ENCODE peak calls at places on chromosomes 1 and 21, in nine cellular contexts. D, H, N, C, R, O, L, T and P are unnamed samples.

GRCh38 chr1:209325492-209325891 is 258.0 kb upstream of the CAMK1G start:
- DNase-seq in D (no peak), H (no peak), N (no peak), C (no peak), R (no peak), O (no peak), L (no peak), T (no peak), P (no peak)

GRCh38 chr1:223712184-223712855 is at the start of gene CAPN2:
- DNase-seq in D (peak), H (peak), N (peak), C (peak), R (no peak), O (no peak), L (peak), T (no peak), P (peak)

GRCh38 chr21:35416866-35417453 is 367.9 kb upstream of the RUNX1 start:
- DNase-seq in D (no peak), H (no peak), N (no peak), C (no peak), R (no peak), O (no peak), L (no peak), T (no peak), P (no peak)

GRCh38 chr1:197199923-197200467 is 53.5 kb upstream of the ASPM start:
- DNase-seq in D (no peak), H (no peak), N (no peak), C (no peak), R (no peak), O (no peak), L (no peak), T (no peak), P (no peak)

GRCh38 chr1:201791775-201792166 is 37.2 kb upstream of the IPO9 start:
- DNase-seq in D (no peak), H (no peak), N (no peak), C (peak), R (no peak), O (no peak), L (no peak), T (no peak), P (no peak)

GRCh38 chr1:78081980-78082860 is 36.5 kb downstream of the GIPC2 start:
- DNase-seq in D (no peak), H (no peak), N (no peak), C (no peak), R (no peak), O (no peak), L (no peak), T (no peak), P (no peak)

GRCh38 chr21:42550817-42551216 is 37.2 kb downstream of the SLC37A1 start:
- DNase-seq in D (no peak), H (no peak), N (no peak), C (no peak), R (no peak), O (no peak), L (no peak), T (no peak), P (no peak)

GRCh38 chr21:44962481-44962966 is 22.7 kb downstream of the SLX9 start:
- DNase-seq in D (no peak), H (no peak), N (no peak), C (no peak), R (peak), O (no peak), L (no peak), T (no peak), P (no peak)

GRCh38 chr1:59669752-59670312 is 144.9 kb upstream of the HOOK1 start:
- DNase-seq in D (no peak), H (no peak), N (no peak), C (peak), R (no peak), O (no peak), L (no peak), T (no peak), P (no peak)

GRCh38 chr21:30408782-30409494 is 13.1 kb downstream of the KRTAP13-1 start:
- DNase-seq in D (peak), H (peak), N (no peak), C (no peak), R (no peak), O (no peak), L (no peak), T (peak), P (no peak)

GRCh38 chr1:162905759-162906158 is 44.8 kb upstream of the CCDC190 start:
- DNase-seq in D (no peak), H (no peak), N (no peak), C (no peak), R (no peak), O (no peak), L (no peak), T (no peak), P (no peak)

GRCh38 chr1:27607239-27607804 is 3.4 kb upstream of the AHDC1 start:
- DNase-seq in D (peak), H (no peak), N (no peak), C (no peak), R (no peak), O (no peak), L (no peak), T (no peak), P (no peak)

GRCh38 chr1:173392895-173393654 is 84.1 kb upstream of the PRDX6 start:
- DNase-seq in D (no peak), H (no peak), N (no peak), C (no peak), R (peak), O (no peak), L (no peak), T (peak), P (no peak)

GRCh38 chr1:212633144-212633543 is 24.6 kb downstream of the ATF3 start:
- DNase-seq in D (no peak), H (no peak), N (no peak), C (no peak), R (no peak), O (no peak), L (no peak), T (no peak), P (no peak)

GRCh38 chr1:8212443-8212920 is 105.4 kb upstream of the SLC45A1 start:
- DNase-seq in D (no peak), H (no peak), N (no peak), C (no peak), R (no peak), O (no peak), L (no peak), T (no peak), P (no peak)

GRCh38 chr21:16587671-16588379 is 858.0 kb downstream of the USP25 start:
- DNase-seq in D (no peak), H (no peak), N (no peak), C (no peak), R (no peak), O (no peak), L (no peak), T (no peak), P (no peak)

GRCh38 chr1:65897485-65897884 is 104.8 kb downstream of the PDE4B start:
- DNase-seq in D (no peak), H (no peak), N (no peak), C (no peak), R (no peak), O (no peak), L (no peak), T (no peak), P (no peak)
- TF ChIP-seq CTCF in D (no peak), H (no peak), N (no peak), C (no peak), R (no peak), O (no peak), L (no peak), T (no peak), P (no peak)

GRCh38 chr1:214449371-214449770 is 102.0 kb downstream of the PTPN14 start:
- DNase-seq in D (no peak), H (no peak), N (no peak), C (no peak), R (no peak), O (no peak), L (no peak), T (no peak), P (no peak)

GRCh38 chr1:214454619-214455396 is 96.6 kb downstream of the PTPN14 start:
- DNase-seq in D (no peak), H (no peak), N (no peak), C (no peak), R (peak), O (no peak), L (no peak), T (no peak), P (no peak)

GRCh38 chr1:214453109-214453722 is 98.2 kb downstream of the PTPN14 start:
- DNase-seq in D (no peak), H (no peak), N (no peak), C (no peak), R (no peak), O (no peak), L (no peak), T (no peak), P (no peak)

GRCh38 chr1:214451591-214451990 is 99.8 kb downstream of the PTPN14 start:
- DNase-seq in D (no peak), H (no peak), N (no peak), C (no peak), R (no peak), O (no peak), L (no peak), T (no peak), P (no peak)

DNA sequence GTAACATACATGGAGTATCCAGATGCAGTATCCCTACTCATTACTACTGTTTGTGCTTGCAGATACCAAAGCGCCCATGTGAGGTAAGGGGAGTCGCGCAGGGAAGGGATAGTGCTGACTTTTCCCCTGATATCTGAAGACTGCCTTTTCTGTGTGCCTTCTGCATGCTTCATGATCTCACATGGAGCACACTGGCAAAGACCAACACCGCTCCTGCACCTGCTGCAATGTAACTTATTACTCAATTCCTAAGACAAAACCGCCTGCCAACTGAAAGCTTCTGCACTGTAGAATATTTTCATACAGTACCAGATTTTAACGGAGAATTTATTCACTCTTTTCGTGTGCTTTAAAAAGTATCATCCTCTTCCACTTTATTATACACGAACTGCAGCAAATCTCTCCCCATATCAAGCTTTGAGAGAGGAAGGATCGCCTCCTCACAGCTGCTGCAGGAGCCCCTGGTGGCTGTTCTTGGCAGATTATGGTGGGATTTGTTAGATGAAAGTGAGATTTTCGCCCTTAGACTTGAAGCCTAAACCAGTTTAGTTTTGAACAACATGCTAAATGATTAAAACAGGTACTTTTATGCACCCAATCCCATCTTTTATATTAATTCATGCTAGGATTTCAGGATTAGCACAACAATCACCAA is 99.1 kb downstream of the PTPN14 start:
- DNase-seq in D (no peak), H (no peak), N (no peak), C (no peak), R (no peak), O (no peak), L (no peak), T (no peak), P (no peak)
- TF ChIP-seq CTCF in D (no peak), H (no peak), N (no peak), C (no peak), R (peak), O (no peak), L (no peak), T (no peak), P (peak)

DNA sequence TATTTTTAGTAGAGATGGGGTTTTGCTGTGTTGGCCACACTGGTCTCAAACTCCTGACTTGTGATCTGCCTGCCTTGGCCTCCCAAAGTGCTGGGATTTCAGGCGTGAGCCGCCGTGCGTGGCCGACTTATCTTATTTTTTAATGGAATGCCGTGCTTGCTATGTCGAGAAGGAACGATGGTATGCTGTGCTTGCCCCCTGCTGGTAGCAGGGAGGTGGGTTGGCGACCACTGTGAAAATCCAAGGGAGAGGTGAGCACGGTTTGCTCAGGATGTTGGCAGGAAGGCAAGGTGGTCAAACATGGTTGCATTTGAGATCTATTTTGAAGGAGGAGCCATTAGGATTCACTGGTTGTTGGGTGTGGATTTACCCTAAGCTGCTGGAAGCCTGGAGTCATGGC is 45.8 kb upstream of the RCC2 start:
- DNase-seq in D (peak), H (no peak), N (no peak), C (no peak), R (no peak), O (no peak), L (no peak), T (no peak), P (no peak)
- TF ChIP-seq CTCF in D (peak), H (no peak), N (peak), C (peak), R (peak), O (no peak), L (no peak), T (peak), P (peak)

DNA sequence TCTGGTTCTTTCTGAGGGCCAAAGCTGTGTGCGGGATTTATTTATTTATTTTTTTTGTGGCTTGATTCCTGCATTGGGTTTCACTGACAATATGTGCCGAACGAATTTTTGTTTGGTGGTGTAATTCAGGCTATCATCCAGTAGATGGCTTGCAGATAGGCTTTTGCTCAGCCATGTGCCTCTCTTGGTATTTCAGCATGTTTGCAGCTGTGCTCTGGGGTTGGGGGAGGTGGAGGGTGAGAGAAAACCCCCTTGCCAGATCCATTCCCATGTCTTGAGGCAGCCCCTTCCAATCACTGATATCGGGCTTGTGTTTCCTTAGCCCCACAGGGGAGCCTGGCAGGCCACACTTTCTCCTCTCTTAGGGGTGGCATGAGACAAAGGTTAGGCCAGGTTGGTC is 302.4 kb downstream of the PTGER3 start:
- DNase-seq in D (peak), H (no peak), N (no peak), C (no peak), R (no peak), O (no peak), L (no peak), T (peak), P (no peak)
- TF ChIP-seq CTCF in D (peak), H (no peak), N (no peak), C (no peak), R (peak), O (no peak), L (no peak), T (no peak), P (peak)

GRCh38 chr1:188365874-188366273 is 1537.1 kb downstream of the PLA2G4A start:
- DNase-seq in D (no peak), H (no peak), N (no peak), C (no peak), R (no peak), O (no peak), L (no peak), T (no peak), P (no peak)
- TF ChIP-seq CTCF in D (no peak), H (no peak), N (no peak), C (no peak), R (no peak), O (no peak), L (no peak), T (no peak), P (no peak)

DNA sequence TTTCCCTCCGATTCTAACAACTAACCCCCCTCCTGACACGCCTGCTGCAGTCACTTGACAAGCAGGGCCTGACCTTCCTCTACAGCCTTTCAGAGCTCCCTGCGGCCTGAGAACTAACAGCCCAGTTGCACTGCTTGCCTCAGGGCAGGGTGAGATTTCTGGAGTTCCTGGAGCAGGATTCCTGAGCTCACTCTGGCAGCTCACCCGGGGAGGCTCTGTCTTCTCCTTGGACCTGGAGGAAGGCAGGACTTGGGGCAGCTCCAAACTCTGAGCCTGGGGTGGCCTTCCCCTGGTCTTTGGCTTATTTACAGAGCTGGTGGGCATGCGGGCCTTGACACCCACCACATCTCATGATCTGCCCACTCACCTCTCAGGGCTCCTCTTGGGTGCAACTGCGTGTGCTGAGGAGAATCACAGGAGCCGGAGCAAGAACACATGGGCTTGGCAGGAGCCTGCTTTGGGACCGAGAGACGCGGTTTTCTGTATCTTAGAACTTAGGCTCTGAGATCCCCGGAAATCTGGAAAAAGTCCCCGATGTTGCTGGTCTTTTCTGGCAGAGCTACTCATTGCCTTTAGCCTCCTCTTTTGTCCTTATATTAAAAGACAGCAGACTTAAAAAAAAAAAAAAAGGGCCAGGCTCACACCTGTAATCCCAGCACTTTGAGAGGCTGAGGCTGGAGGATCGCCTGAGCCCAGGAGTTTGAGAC is 13.1 kb upstream of the SLC25A34 start:
- DNase-seq in D (no peak), H (no peak), N (no peak), C (no peak), R (no peak), O (no peak), L (no peak), T (no peak), P (no peak)
- TF ChIP-seq CTCF in D (no peak), H (no peak), N (no peak), C (no peak), R (no peak), O (no peak), L (no peak), T (no peak), P (no peak)

GRCh38 chr1:43383449-43383848 is 6.2 kb downstream of the MED8 start:
- DNase-seq in D (no peak), H (no peak), N (no peak), C (no peak), R (no peak), O (no peak), L (no peak), T (no peak), P (no peak)
- TF ChIP-seq CTCF in D (no peak), H (no peak), N (peak), C (peak), R (peak), O (no peak), L (no peak), T (peak), P (peak)

DNA sequence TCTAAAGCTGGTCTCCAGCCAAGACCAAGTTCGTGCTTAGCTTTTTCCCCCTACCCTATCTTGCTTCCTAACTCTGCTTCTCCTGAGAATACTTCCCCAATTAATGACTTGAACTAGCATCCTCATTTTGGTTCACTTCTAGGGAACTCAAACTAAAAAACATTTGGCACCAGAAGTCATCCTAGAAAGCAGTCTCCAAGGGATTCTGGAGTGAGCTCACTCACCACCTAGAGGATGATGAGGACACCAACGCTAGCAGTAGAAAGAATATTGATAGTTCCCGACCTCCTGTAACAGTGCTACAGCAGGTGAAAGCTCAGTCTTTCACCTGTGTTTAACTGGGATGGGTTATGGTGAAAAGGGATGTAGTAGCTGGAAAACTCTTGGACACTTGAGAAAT is 4.7 kb upstream of the PSMB2 start:
- DNase-seq in D (no peak), H (no peak), N (no peak), C (no peak), R (no peak), O (no peak), L (no peak), T (no peak), P (no peak)
- TF ChIP-seq CTCF in D (no peak), H (no peak), N (no peak), C (no peak), R (peak), O (no peak), L (no peak), T (no peak), P (no peak)

DNA sequence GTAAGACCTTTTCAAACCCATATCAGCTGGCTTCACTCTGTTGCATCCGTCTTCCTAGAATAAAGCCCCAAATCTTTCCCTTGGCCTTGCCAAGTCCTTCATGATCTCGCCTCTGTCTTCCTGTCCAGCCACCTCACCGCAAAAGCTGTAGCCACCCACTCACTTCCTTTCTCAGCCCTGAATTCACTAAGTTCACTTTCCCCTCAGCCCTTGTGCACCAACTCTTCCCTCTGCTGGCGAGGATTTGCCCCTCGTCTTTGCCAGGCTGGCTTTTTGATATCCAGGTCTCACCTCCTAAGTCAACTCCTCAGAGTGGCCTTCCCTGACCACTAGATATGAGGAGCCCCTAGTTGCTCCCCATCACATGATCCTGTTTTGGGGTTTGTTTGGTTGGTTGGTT is 3.9 kb upstream of the COL16A1 start:
- DNase-seq in D (no peak), H (no peak), N (peak), C (no peak), R (no peak), O (no peak), L (no peak), T (no peak), P (no peak)
- TF ChIP-seq CTCF in D (no peak), H (no peak), N (peak), C (peak), R (peak), O (no peak), L (no peak), T (peak), P (no peak)

DNA sequence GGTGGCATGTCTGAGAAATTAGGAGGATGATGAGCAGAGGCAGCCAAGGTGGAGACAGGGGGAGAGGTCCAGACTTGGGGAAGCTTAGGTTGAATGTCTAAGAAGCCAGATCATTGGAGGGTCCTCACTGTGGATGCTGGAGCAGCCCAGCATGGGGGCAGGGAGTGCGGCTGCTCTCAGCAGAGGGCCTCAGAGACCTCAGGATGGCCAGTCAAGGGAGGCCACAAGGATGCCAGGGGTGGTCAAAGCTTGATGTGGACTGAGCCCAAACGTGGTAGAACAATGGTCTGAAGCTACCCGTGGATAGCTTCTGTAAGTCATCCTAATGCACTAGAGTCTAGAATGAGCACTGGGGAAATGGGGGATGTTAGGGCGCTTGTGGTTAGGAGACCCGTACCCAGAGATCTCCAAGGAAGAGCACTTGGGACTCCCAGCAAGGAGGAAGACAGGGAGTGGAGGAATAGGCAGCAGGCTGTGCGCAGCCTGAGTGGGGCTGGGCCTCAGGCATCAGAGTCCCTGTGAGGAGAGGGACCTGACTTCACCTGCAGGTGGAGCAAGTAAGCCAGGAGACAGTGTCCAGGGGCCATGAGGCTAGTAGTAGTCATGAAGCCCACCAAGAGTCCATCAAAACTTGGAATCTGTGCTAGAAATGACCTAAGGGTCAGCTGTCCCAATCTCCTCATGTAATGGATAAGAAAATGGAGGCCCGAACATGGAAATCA is 4.3 kb upstream of the S100A9 start:
- DNase-seq in D (peak), H (no peak), N (peak), C (no peak), R (no peak), O (no peak), L (no peak), T (peak), P (peak)
- TF ChIP-seq CTCF in D (no peak), H (no peak), N (peak), C (peak), R (peak), O (no peak), L (no peak), T (peak), P (peak)